ENCODE peak calls at places on chromosomes 12 and 14, in five cellular contexts. One of them, this sample, is unnamed.

GRCh38 chr14:83779266-83779665 is 1750.7 kb upstream of the FLRT2 start:
- DNase-seq in WTC11: no peak
- DNase-seq in brain microvascular endothelial cell: peak
- DNase-seq in fibroblast of mammary gland: peak
- DNase-seq in dorsolateral prefrontal cortex: no peak
- DNase-seq in this sample: no peak

GRCh38 chr14:94401083-94401482 is 12.7 kb upstream of the SERPINA1 start:
- DNase-seq in WTC11: no peak
- DNase-seq in brain microvascular endothelial cell: peak
- DNase-seq in fibroblast of mammary gland: no peak
- DNase-seq in dorsolateral prefrontal cortex: no peak
- DNase-seq in this sample: no peak

GRCh38 chr12:120920178-120920577 is 16.0 kb upstream of the SPPL3 start:
- DNase-seq in WTC11: no peak
- DNase-seq in brain microvascular endothelial cell: no peak
- DNase-seq in fibroblast of mammary gland: no peak
- DNase-seq in dorsolateral prefrontal cortex: no peak
- DNase-seq in this sample: no peak

GRCh38 chr12:93565760-93566159 is 6.7 kb upstream of the SOCS2 start:
- DNase-seq in WTC11: no peak
- DNase-seq in brain microvascular endothelial cell: no peak
- DNase-seq in fibroblast of mammary gland: no peak
- DNase-seq in dorsolateral prefrontal cortex: no peak
- DNase-seq in this sample: no peak

GRCh38 chr14:73245401-73246325 is 8.4 kb downstream of the PAPLN start:
- DNase-seq in WTC11: peak
- DNase-seq in brain microvascular endothelial cell: no peak
- DNase-seq in fibroblast of mammary gland: peak
- DNase-seq in dorsolateral prefrontal cortex: no peak
- DNase-seq in this sample: no peak

GRCh38 chr12:47024463-47024862 is 55.0 kb upstream of the PCED1B start:
- DNase-seq in WTC11: no peak
- DNase-seq in brain microvascular endothelial cell: peak
- DNase-seq in fibroblast of mammary gland: peak
- DNase-seq in dorsolateral prefrontal cortex: no peak
- DNase-seq in this sample: no peak

GRCh38 chr12:131948166-131948712 is 1.5 kb upstream of the EP400 start:
- DNase-seq in WTC11: no peak
- DNase-seq in brain microvascular endothelial cell: no peak
- DNase-seq in fibroblast of mammary gland: no peak
- DNase-seq in dorsolateral prefrontal cortex: peak
- DNase-seq in this sample: no peak

GRCh38 chr12:8681129-8681902 is 16.5 kb upstream of the RIMKLB start:
- DNase-seq in WTC11: no peak
- DNase-seq in brain microvascular endothelial cell: peak
- DNase-seq in fibroblast of mammary gland: peak
- DNase-seq in dorsolateral prefrontal cortex: no peak
- DNase-seq in this sample: no peak

GRCh38 chr14:32258574-32258973 is 55.5 kb upstream of the RNU6-8 start:
- DNase-seq in WTC11: no peak
- DNase-seq in brain microvascular endothelial cell: no peak
- DNase-seq in fibroblast of mammary gland: peak
- DNase-seq in dorsolateral prefrontal cortex: no peak
- DNase-seq in this sample: no peak

GRCh38 chr12:46246021-46246700 is 22.7 kb downstream of the SLC38A1 start:
- DNase-seq in WTC11: no peak
- DNase-seq in brain microvascular endothelial cell: no peak
- DNase-seq in fibroblast of mammary gland: no peak
- DNase-seq in dorsolateral prefrontal cortex: no peak
- DNase-seq in this sample: no peak

GRCh38 chr14:94387051-94388026 is 1.1 kb downstream of the SERPINA1 start:
- DNase-seq in WTC11: no peak
- DNase-seq in brain microvascular endothelial cell: no peak
- DNase-seq in fibroblast of mammary gland: no peak
- DNase-seq in dorsolateral prefrontal cortex: no peak
- DNase-seq in this sample: no peak

GRCh38 chr14:70013269-70013873 is 134.2 kb downstream of the SMOC1 start:
- DNase-seq in WTC11: peak
- DNase-seq in brain microvascular endothelial cell: no peak
- DNase-seq in fibroblast of mammary gland: peak
- DNase-seq in dorsolateral prefrontal cortex: no peak
- DNase-seq in this sample: peak

GRCh38 chr12:100185361-100185894 is 15.2 kb upstream of the ACTR6 start:
- DNase-seq in WTC11: no peak
- DNase-seq in brain microvascular endothelial cell: no peak
- DNase-seq in fibroblast of mammary gland: no peak
- DNase-seq in dorsolateral prefrontal cortex: peak
- DNase-seq in this sample: no peak

GRCh38 chr12:43638786-43639185 is 86.8 kb upstream of the ADAMTS20 start:
- DNase-seq in WTC11: no peak
- DNase-seq in brain microvascular endothelial cell: no peak
- DNase-seq in fibroblast of mammary gland: no peak
- DNase-seq in dorsolateral prefrontal cortex: no peak
- DNase-seq in this sample: no peak

GRCh38 chr12:83149987-83150386 is 463.3 kb downstream of the TMTC2 start:
- DNase-seq in WTC11: no peak
- DNase-seq in brain microvascular endothelial cell: no peak
- DNase-seq in fibroblast of mammary gland: no peak
- DNase-seq in dorsolateral prefrontal cortex: no peak
- DNase-seq in this sample: no peak

GRCh38 chr14:52112336-52113018 is 43.6 kb upstream of the NID2 start:
- DNase-seq in WTC11: no peak
- DNase-seq in brain microvascular endothelial cell: peak
- DNase-seq in fibroblast of mammary gland: peak
- DNase-seq in dorsolateral prefrontal cortex: no peak
- DNase-seq in this sample: no peak

GRCh38 chr12:52980096-52980694 is 26.1 kb upstream of the EIF4B start:
- DNase-seq in WTC11: no peak
- DNase-seq in brain microvascular endothelial cell: no peak
- DNase-seq in fibroblast of mammary gland: no peak
- DNase-seq in dorsolateral prefrontal cortex: no peak
- DNase-seq in this sample: no peak

GRCh38 chr12:48157016-48157888 is at the start of gene ASB8:
- DNase-seq in WTC11: peak
- DNase-seq in brain microvascular endothelial cell: peak
- DNase-seq in fibroblast of mammary gland: peak
- DNase-seq in dorsolateral prefrontal cortex: peak
- DNase-seq in this sample: peak

GRCh38 chr12:132030367-132031038 is 80.8 kb downstream of the EP400 start:
- DNase-seq in WTC11: no peak
- DNase-seq in brain microvascular endothelial cell: peak
- DNase-seq in fibroblast of mammary gland: peak
- DNase-seq in dorsolateral prefrontal cortex: peak
- DNase-seq in this sample: no peak

GRCh38 chr14:76900406-76901085 is 74.3 kb downstream of the LRRC74A start:
- DNase-seq in WTC11: no peak
- DNase-seq in brain microvascular endothelial cell: no peak
- DNase-seq in fibroblast of mammary gland: no peak
- DNase-seq in dorsolateral prefrontal cortex: no peak
- DNase-seq in this sample: no peak

GRCh38 chr12:74598819-74599218 is 61.2 kb downstream of the ATXN7L3B start:
- DNase-seq in WTC11: no peak
- DNase-seq in brain microvascular endothelial cell: no peak
- DNase-seq in fibroblast of mammary gland: no peak
- DNase-seq in dorsolateral prefrontal cortex: no peak
- DNase-seq in this sample: no peak

GRCh38 chr12:108482717-108483212 is 32.3 kb upstream of the FICD start:
- DNase-seq in WTC11: peak
- DNase-seq in brain microvascular endothelial cell: peak
- DNase-seq in fibroblast of mammary gland: peak
- DNase-seq in dorsolateral prefrontal cortex: no peak
- DNase-seq in this sample: no peak

GRCh38 chr12:51011960-51012359 is 14.2 kb downstream of the SLC11A2 start:
- DNase-seq in WTC11: no peak
- DNase-seq in brain microvascular endothelial cell: no peak
- DNase-seq in fibroblast of mammary gland: no peak
- DNase-seq in dorsolateral prefrontal cortex: no peak
- DNase-seq in this sample: peak

GRCh38 chr12:55743967-55744931 is 1.3 kb downstream of the GDF11 start:
- DNase-seq in WTC11: no peak
- DNase-seq in brain microvascular endothelial cell: no peak
- DNase-seq in fibroblast of mammary gland: no peak
- DNase-seq in dorsolateral prefrontal cortex: no peak
- DNase-seq in this sample: peak

GRCh38 chr14:45940318-45940717 is 687.3 kb upstream of the MIS18BP1 start:
- DNase-seq in WTC11: no peak
- DNase-seq in brain microvascular endothelial cell: no peak
- DNase-seq in fibroblast of mammary gland: no peak
- DNase-seq in dorsolateral prefrontal cortex: no peak
- DNase-seq in this sample: no peak

DNA sequence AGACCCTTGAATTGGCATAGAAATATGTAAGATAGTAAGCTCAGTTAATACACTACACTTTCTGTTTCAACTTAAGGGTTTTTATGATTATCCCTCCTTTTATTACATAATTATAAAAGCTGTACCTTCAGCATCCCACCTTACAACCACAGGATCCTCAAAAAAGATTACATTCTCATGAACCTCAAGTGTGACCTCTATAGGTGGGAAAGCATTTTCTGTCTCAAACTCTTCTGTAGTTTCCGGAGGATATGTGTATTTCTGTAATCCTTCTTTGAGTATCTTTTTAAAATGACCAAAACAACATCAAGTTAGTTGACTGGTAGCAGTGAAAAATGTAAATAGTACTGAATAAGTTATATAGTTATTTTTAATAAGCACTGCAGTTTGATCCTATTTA is 75.9 kb downstream of the DNAI7 start:
- DNase-seq in WTC11: no peak
- DNase-seq in brain microvascular endothelial cell: no peak
- DNase-seq in fibroblast of mammary gland: no peak
- DNase-seq in dorsolateral prefrontal cortex: no peak
- DNase-seq in this sample: no peak
- TF ChIP-seq CTCF in WTC11: no peak
- TF ChIP-seq CTCF in brain microvascular endothelial cell: no peak
- TF ChIP-seq CTCF in fibroblast of mammary gland: peak
- TF ChIP-seq CTCF in dorsolateral prefrontal cortex: no peak
- TF ChIP-seq CTCF in this sample: no peak

DNA sequence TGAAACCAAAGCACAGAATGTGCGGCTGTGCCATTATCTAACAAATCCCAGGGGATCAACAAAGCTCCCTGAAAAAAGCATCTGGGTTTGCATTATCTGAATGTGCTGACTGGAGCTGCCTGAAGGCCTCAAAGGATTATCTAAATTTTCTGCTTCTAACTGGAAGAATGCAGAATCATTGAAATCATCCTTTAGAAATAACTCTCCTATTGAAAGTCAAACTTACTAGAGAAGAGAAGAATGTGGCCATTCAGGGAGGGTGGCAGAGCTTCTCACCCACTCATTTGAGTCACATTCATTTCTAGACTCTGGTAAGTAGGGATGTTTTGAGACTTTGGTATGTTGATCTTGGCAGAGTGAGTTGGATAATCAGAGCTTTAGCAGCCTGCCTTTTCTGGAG is 220.6 kb upstream of the RGS6 start:
- DNase-seq in WTC11: no peak
- DNase-seq in brain microvascular endothelial cell: peak
- DNase-seq in fibroblast of mammary gland: peak
- DNase-seq in dorsolateral prefrontal cortex: no peak
- DNase-seq in this sample: no peak
- TF ChIP-seq CTCF in WTC11: no peak
- TF ChIP-seq CTCF in brain microvascular endothelial cell: no peak
- TF ChIP-seq CTCF in fibroblast of mammary gland: no peak
- TF ChIP-seq CTCF in dorsolateral prefrontal cortex: no peak
- TF ChIP-seq CTCF in this sample: no peak

DNA sequence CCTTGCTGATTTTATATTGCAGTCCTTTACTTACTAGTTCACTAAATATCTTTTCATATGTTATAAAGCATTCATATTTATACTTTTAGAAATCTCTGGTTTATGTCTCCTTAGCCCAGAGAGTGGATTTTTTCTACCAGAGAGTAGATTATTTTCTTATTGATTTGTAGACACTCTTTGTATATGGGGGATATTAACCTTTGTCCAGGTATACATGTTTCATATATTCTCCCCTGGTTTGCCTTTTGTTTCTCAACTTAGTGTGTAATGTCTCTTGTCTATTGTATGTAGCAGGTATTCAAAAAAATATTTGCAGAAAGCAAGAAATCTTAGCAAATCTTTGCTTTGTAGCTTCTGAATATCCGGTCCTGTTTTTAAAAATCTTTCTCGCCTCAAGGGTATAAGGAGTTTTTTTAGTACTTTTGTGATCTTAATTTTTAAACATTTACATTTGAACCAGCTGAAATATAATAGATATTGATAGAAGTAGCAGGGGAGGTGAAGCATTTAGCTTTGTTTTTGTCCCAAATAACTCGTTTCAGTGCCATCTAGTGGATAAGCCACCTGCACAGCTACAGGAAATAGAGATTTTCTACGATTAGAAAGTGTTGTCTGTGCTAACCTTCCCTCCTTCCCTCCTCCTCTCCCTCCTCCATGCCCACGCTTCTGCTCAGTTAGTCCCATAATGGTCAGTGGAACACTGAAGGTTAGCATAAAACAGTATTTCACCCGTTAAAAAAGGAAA is 97.0 kb downstream of the PHETA1 start:
- DNase-seq in WTC11: no peak
- DNase-seq in brain microvascular endothelial cell: no peak
- DNase-seq in fibroblast of mammary gland: peak
- DNase-seq in dorsolateral prefrontal cortex: no peak
- DNase-seq in this sample: no peak
- TF ChIP-seq CTCF in WTC11: no peak
- TF ChIP-seq CTCF in brain microvascular endothelial cell: peak
- TF ChIP-seq CTCF in fibroblast of mammary gland: peak
- TF ChIP-seq CTCF in dorsolateral prefrontal cortex: no peak
- TF ChIP-seq CTCF in this sample: no peak

GRCh38 chr12:11623382-11623781 is 26.1 kb upstream of the ETV6 start:
- DNase-seq in WTC11: no peak
- DNase-seq in brain microvascular endothelial cell: no peak
- DNase-seq in fibroblast of mammary gland: no peak
- DNase-seq in dorsolateral prefrontal cortex: no peak
- DNase-seq in this sample: no peak

GRCh38 chr12:11624126-11624525 is 25.3 kb upstream of the ETV6 start:
- DNase-seq in WTC11: no peak
- DNase-seq in brain microvascular endothelial cell: no peak
- DNase-seq in fibroblast of mammary gland: no peak
- DNase-seq in dorsolateral prefrontal cortex: no peak
- DNase-seq in this sample: no peak

GRCh38 chr12:11628353-11628752 is 21.1 kb upstream of the ETV6 start:
- DNase-seq in WTC11: no peak
- DNase-seq in brain microvascular endothelial cell: no peak
- DNase-seq in fibroblast of mammary gland: no peak
- DNase-seq in dorsolateral prefrontal cortex: no peak
- DNase-seq in this sample: no peak

GRCh38 chr12:11621797-11622423 is 27.6 kb upstream of the ETV6 start:
- DNase-seq in WTC11: no peak
- DNase-seq in brain microvascular endothelial cell: peak
- DNase-seq in fibroblast of mammary gland: peak
- DNase-seq in dorsolateral prefrontal cortex: no peak
- DNase-seq in this sample: no peak

DNA sequence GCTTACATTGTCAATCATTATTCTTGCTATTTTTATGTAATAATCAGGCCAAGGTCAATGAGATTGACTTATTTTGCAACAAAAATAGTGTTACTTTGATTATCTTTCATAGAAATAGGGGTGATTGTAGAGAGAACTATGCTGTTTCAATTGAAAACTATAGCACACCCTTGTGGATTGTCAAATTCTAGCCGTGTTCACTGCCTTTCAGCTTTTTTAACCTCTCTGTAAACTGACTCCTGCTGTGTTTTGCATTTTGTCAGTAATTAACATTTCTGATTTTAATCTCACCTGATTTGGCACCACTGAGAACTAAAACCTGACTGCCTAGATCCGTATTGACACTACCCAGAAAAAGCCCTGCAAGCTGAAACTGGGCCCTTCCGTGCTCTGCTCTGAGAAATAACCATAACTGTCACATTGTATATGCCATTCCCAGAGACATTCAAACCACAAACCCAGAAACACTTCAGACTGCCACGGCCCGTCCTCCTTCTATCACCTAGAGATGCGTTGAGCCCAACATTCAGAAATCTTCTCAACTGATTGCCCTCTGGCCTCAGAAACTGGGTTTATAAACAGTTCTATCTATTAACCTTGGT is 26.6 kb upstream of the ETV6 start:
- DNase-seq in WTC11: no peak
- DNase-seq in brain microvascular endothelial cell: no peak
- DNase-seq in fibroblast of mammary gland: no peak
- DNase-seq in dorsolateral prefrontal cortex: no peak
- DNase-seq in this sample: no peak
- TF ChIP-seq CTCF in WTC11: no peak
- TF ChIP-seq CTCF in brain microvascular endothelial cell: peak
- TF ChIP-seq CTCF in fibroblast of mammary gland: peak
- TF ChIP-seq CTCF in dorsolateral prefrontal cortex: no peak
- TF ChIP-seq CTCF in this sample: no peak

This sample was measured in glutamatergic neuron.